ENCODE peak calls at places on chromosomes 12 and 14, in four cellular contexts. L, U, A and H are unnamed samples.

GRCh38 chr14:72906879-72907278 is 13.0 kb upstream of the DPF3 start:
- DNase-seq in U (no peak), L (no peak), A (no peak), H (no peak)

GRCh38 chr12:121003650-121004049 is 12.6 kb downstream of the C12orf43 start:
- DNase-seq in U (no peak), L (no peak), A (no peak), H (no peak)

GRCh38 chr14:46053221-46053620 is 598.4 kb downstream of the RPL10L start:
- DNase-seq in L (no peak), A (no peak), U (no peak), H (no peak)

GRCh38 chr14:63800651-63801385 is 52.0 kb upstream of the SYNE2 start:
- DNase-seq in A (no peak), U (no peak), L (no peak), H (no peak)

GRCh38 chr12:14408208-14408607 is 42.7 kb downstream of the ATF7IP start:
- DNase-seq in U (no peak), A (no peak), L (no peak), H (no peak)

GRCh38 chr12:116187158-116187511 is 90.4 kb downstream of the MED13L start:
- DNase-seq in U (no peak), L (no peak), A (no peak), H (no peak)

GRCh38 chr14:39469094-39469710 is 37.0 kb upstream of the FBXO33 start:
- DNase-seq in A (no peak), U (no peak), L (no peak), H (no peak)

GRCh38 chr12:34296143-34297041 is 274.1 kb downstream of the ALG10 start:
- DNase-seq in A (no peak), L (no peak), U (peak), H (no peak)

GRCh38 chr14:39621223-39621622 is 189.0 kb upstream of the FBXO33 start:
- DNase-seq in A (no peak), U (no peak), L (no peak), H (no peak)

GRCh38 chr12:125544979-125545378 is 479.7 kb downstream of the AACS start:
- DNase-seq in L (no peak), U (no peak), A (no peak), H (no peak)

GRCh38 chr12:1059162-1059561 is 68.1 kb downstream of the ERC1 start:
- DNase-seq in A (no peak), U (no peak), L (no peak), H (no peak)

GRCh38 chr12:13124661-13125505 is 21.4 kb upstream of the GSG1 start:
- DNase-seq in A (no peak), L (no peak), U (no peak), H (no peak)

GRCh38 chr12:238736-239398 is 23.8 kb downstream of the SLC6A13 start:
- DNase-seq in U (peak), A (no peak), L (no peak), H (no peak)

GRCh38 chr14:100221419-100222218 is 17.3 kb upstream of the YY1 start:
- DNase-seq in U (no peak), L (no peak), A (no peak), H (peak)

GRCh38 chr12:125744201-125744600 is 679.0 kb downstream of the AACS start:
- DNase-seq in A (no peak), L (no peak), U (no peak), H (no peak)